ENCODE peak calls at places on chromosomes 4 and X, in seven cellular contexts. One of them, this sample, is unnamed.

GRCh38 chr4:32025840-32026459 is 1305.8 kb downstream of the PCDH7 start:
- DNase-seq in mesenchymal stem cell: peak; percentile 33
- DNase-seq in OCI-LY7: no peak
- DNase-seq in ascending aorta: no peak
- DNase-seq in thoracic aorta: no peak
- DNase-seq in CD4-positive, CD25-positive, alpha-beta regulatory T cell: no peak
- DNase-seq in esophagus muscularis mucosa: no peak
- DNase-seq in this sample: no peak

GRCh38 chr4:56764775-56765174 is 56.7 kb downstream of the SPINK2 start:
- DNase-seq in mesenchymal stem cell: no peak
- DNase-seq in OCI-LY7: no peak
- DNase-seq in ascending aorta: no peak
- DNase-seq in thoracic aorta: no peak
- DNase-seq in CD4-positive, CD25-positive, alpha-beta regulatory T cell: no peak
- DNase-seq in esophagus muscularis mucosa: no peak
- DNase-seq in this sample: no peak

GRCh38 chrX:70826715-70827114 is 81.8 kb downstream of the TEX11 start:
- DNase-seq in mesenchymal stem cell: no peak
- DNase-seq in OCI-LY7: no peak
- DNase-seq in ascending aorta: no peak
- DNase-seq in thoracic aorta: no peak
- DNase-seq in CD4-positive, CD25-positive, alpha-beta regulatory T cell: no peak
- DNase-seq in esophagus muscularis mucosa: no peak
- DNase-seq in this sample: no peak

GRCh38 chr4:157854819-157855218 is 318.0 kb downstream of the GASK1B start:
- DNase-seq in mesenchymal stem cell: no peak
- DNase-seq in OCI-LY7: no peak
- DNase-seq in ascending aorta: no peak
- DNase-seq in thoracic aorta: no peak
- DNase-seq in CD4-positive, CD25-positive, alpha-beta regulatory T cell: no peak
- DNase-seq in esophagus muscularis mucosa: no peak
- DNase-seq in this sample: no peak

GRCh38 chr4:133146574-133147198 is 2.4 kb upstream of the PCDH10 start:
- DNase-seq in mesenchymal stem cell: peak; percentile 77
- DNase-seq in OCI-LY7: no peak
- DNase-seq in ascending aorta: no peak
- DNase-seq in thoracic aorta: no peak
- DNase-seq in CD4-positive, CD25-positive, alpha-beta regulatory T cell: no peak
- DNase-seq in esophagus muscularis mucosa: no peak
- DNase-seq in this sample: no peak

GRCh38 chr4:41866799-41867677 is 68.2 kb upstream of the TMEM33 start:
- DNase-seq in mesenchymal stem cell: no peak
- DNase-seq in OCI-LY7: no peak
- DNase-seq in ascending aorta: no peak
- DNase-seq in thoracic aorta: no peak
- DNase-seq in CD4-positive, CD25-positive, alpha-beta regulatory T cell: no peak
- DNase-seq in esophagus muscularis mucosa: no peak
- DNase-seq in this sample: peak; percentile 50

GRCh38 chr4:74095482-74095881 is 3.5 kb downstream of the CXCL2 start:
- DNase-seq in mesenchymal stem cell: peak; percentile 30
- DNase-seq in OCI-LY7: no peak
- DNase-seq in ascending aorta: no peak
- DNase-seq in thoracic aorta: no peak
- DNase-seq in CD4-positive, CD25-positive, alpha-beta regulatory T cell: no peak
- DNase-seq in esophagus muscularis mucosa: no peak
- DNase-seq in this sample: peak; percentile 42

GRCh38 chrX:47796433-47796906 is 40.2 kb upstream of the ZNF81 start:
- DNase-seq in mesenchymal stem cell: peak; percentile 46
- DNase-seq in OCI-LY7: no peak
- DNase-seq in ascending aorta: no peak
- DNase-seq in thoracic aorta: no peak
- DNase-seq in CD4-positive, CD25-positive, alpha-beta regulatory T cell: no peak
- DNase-seq in esophagus muscularis mucosa: no peak
- DNase-seq in this sample: no peak

GRCh38 chr4:103018391-103019318 is 850 bp downstream of the SLC9B1 start:
- DNase-seq in mesenchymal stem cell: no peak
- DNase-seq in OCI-LY7: peak; percentile 7
- DNase-seq in ascending aorta: no peak
- DNase-seq in thoracic aorta: no peak
- DNase-seq in CD4-positive, CD25-positive, alpha-beta regulatory T cell: no peak
- DNase-seq in esophagus muscularis mucosa: no peak
- DNase-seq in this sample: no peak

GRCh38 chrX:1945879-1946278 is 331.0 kb downstream of the ASMT start:
- DNase-seq in mesenchymal stem cell: no peak
- DNase-seq in OCI-LY7: no peak
- DNase-seq in ascending aorta: no peak
- DNase-seq in thoracic aorta: no peak
- DNase-seq in CD4-positive, CD25-positive, alpha-beta regulatory T cell: no peak
- DNase-seq in esophagus muscularis mucosa: no peak
- DNase-seq in this sample: no peak

GRCh38 chrX:78769356-78769755 is 21.8 kb downstream of the LPAR4 start:
- DNase-seq in mesenchymal stem cell: no peak
- DNase-seq in OCI-LY7: no peak
- DNase-seq in ascending aorta: no peak
- DNase-seq in thoracic aorta: no peak
- DNase-seq in CD4-positive, CD25-positive, alpha-beta regulatory T cell: no peak
- DNase-seq in esophagus muscularis mucosa: no peak
- DNase-seq in this sample: no peak

GRCh38 chr4:156329779-156330178 is 376.1 kb upstream of the CTSO start:
- DNase-seq in mesenchymal stem cell: no peak
- DNase-seq in OCI-LY7: no peak
- DNase-seq in ascending aorta: no peak
- DNase-seq in thoracic aorta: no peak
- DNase-seq in CD4-positive, CD25-positive, alpha-beta regulatory T cell: no peak
- DNase-seq in esophagus muscularis mucosa: no peak
- DNase-seq in this sample: no peak

GRCh38 chrX:107978707-107979307 is 3.4 kb downstream of the TEX13B start:
- DNase-seq in mesenchymal stem cell: peak; percentile 37
- DNase-seq in OCI-LY7: peak; percentile 5
- DNase-seq in ascending aorta: no peak
- DNase-seq in thoracic aorta: no peak
- DNase-seq in CD4-positive, CD25-positive, alpha-beta regulatory T cell: no peak
- DNase-seq in esophagus muscularis mucosa: no peak
- DNase-seq in this sample: no peak

GRCh38 chr4:120977435-120977997 is 55.0 kb upstream of the PRDM5 start:
- DNase-seq in mesenchymal stem cell: peak; percentile 57
- DNase-seq in OCI-LY7: peak; percentile 70
- DNase-seq in ascending aorta: no peak
- DNase-seq in thoracic aorta: no peak
- DNase-seq in CD4-positive, CD25-positive, alpha-beta regulatory T cell: no peak
- DNase-seq in esophagus muscularis mucosa: no peak
- DNase-seq in this sample: no peak

GRCh38 chr4:97367878-97368277 is 775.4 kb downstream of the STPG2 start:
- DNase-seq in mesenchymal stem cell: no peak
- DNase-seq in OCI-LY7: no peak
- DNase-seq in ascending aorta: no peak
- DNase-seq in thoracic aorta: no peak
- DNase-seq in CD4-positive, CD25-positive, alpha-beta regulatory T cell: no peak
- DNase-seq in esophagus muscularis mucosa: no peak
- DNase-seq in this sample: no peak

GRCh38 chr4:2537011-2537830 is 774 bp downstream of the FAM193A start:
- DNase-seq in mesenchymal stem cell: peak; percentile 43
- DNase-seq in OCI-LY7: peak; percentile 60
- DNase-seq in ascending aorta: no peak
- DNase-seq in thoracic aorta: no peak
- DNase-seq in CD4-positive, CD25-positive, alpha-beta regulatory T cell: peak; percentile 58
- DNase-seq in esophagus muscularis mucosa: no peak
- DNase-seq in this sample: peak; percentile 63

GRCh38 chrX:17986440-17986839 is 125.3 kb upstream of the RAI2 start:
- DNase-seq in mesenchymal stem cell: no peak
- DNase-seq in OCI-LY7: no peak
- DNase-seq in ascending aorta: no peak
- DNase-seq in thoracic aorta: no peak
- DNase-seq in CD4-positive, CD25-positive, alpha-beta regulatory T cell: no peak
- DNase-seq in esophagus muscularis mucosa: no peak
- DNase-seq in this sample: no peak

GRCh38 chr4:100816646-100817045 is 298.8 kb upstream of the EMCN start:
- DNase-seq in mesenchymal stem cell: peak; percentile 17
- DNase-seq in OCI-LY7: no peak
- DNase-seq in ascending aorta: no peak
- DNase-seq in thoracic aorta: no peak
- DNase-seq in CD4-positive, CD25-positive, alpha-beta regulatory T cell: no peak
- DNase-seq in esophagus muscularis mucosa: no peak
- DNase-seq in this sample: no peak

GRCh38 chr4:85595796-85596559 is 121.0 kb downstream of the ARHGAP24 start:
- DNase-seq in mesenchymal stem cell: no peak
- DNase-seq in OCI-LY7: no peak
- DNase-seq in ascending aorta: no peak
- DNase-seq in thoracic aorta: no peak
- DNase-seq in CD4-positive, CD25-positive, alpha-beta regulatory T cell: no peak
- DNase-seq in esophagus muscularis mucosa: no peak
- DNase-seq in this sample: no peak

GRCh38 chrX:47177079-47177478 is 16.6 kb upstream of the UBA1 start:
- DNase-seq in mesenchymal stem cell: no peak
- DNase-seq in OCI-LY7: no peak
- DNase-seq in ascending aorta: no peak
- DNase-seq in thoracic aorta: no peak
- DNase-seq in CD4-positive, CD25-positive, alpha-beta regulatory T cell: no peak
- DNase-seq in esophagus muscularis mucosa: no peak
- DNase-seq in this sample: no peak

GRCh38 chr4:9918475-9918874 is 102.8 kb downstream of the SLC2A9 start:
- DNase-seq in mesenchymal stem cell: no peak
- DNase-seq in OCI-LY7: no peak
- DNase-seq in ascending aorta: no peak
- DNase-seq in thoracic aorta: no peak
- DNase-seq in CD4-positive, CD25-positive, alpha-beta regulatory T cell: no peak
- DNase-seq in esophagus muscularis mucosa: no peak
- DNase-seq in this sample: no peak

GRCh38 chr4:77188498-77189187 is 31.6 kb downstream of the CCNG2 start:
- DNase-seq in mesenchymal stem cell: no peak
- DNase-seq in OCI-LY7: no peak
- DNase-seq in ascending aorta: no peak
- DNase-seq in thoracic aorta: no peak
- DNase-seq in CD4-positive, CD25-positive, alpha-beta regulatory T cell: no peak
- DNase-seq in esophagus muscularis mucosa: no peak
- DNase-seq in this sample: no peak

GRCh38 chr4:35538807-35539206 is 705.5 kb downstream of the ARAP2 start:
- DNase-seq in mesenchymal stem cell: peak; percentile 75
- DNase-seq in OCI-LY7: no peak
- DNase-seq in ascending aorta: no peak
- DNase-seq in thoracic aorta: no peak
- DNase-seq in CD4-positive, CD25-positive, alpha-beta regulatory T cell: no peak
- DNase-seq in esophagus muscularis mucosa: no peak
- DNase-seq in this sample: no peak

GRCh38 chrX:119654112-119654531 is 38.8 kb downstream of the SEPTIN6 start:
- DNase-seq in mesenchymal stem cell: peak; percentile 86
- DNase-seq in OCI-LY7: no peak
- DNase-seq in ascending aorta: no peak
- DNase-seq in thoracic aorta: no peak
- DNase-seq in CD4-positive, CD25-positive, alpha-beta regulatory T cell: no peak
- DNase-seq in esophagus muscularis mucosa: no peak
- DNase-seq in this sample: no peak

GRCh38 chr4:185524888-185525863 is 10.1 kb downstream of the PDLIM3 start:
- DNase-seq in mesenchymal stem cell: peak; percentile 36
- DNase-seq in OCI-LY7: no peak
- DNase-seq in ascending aorta: no peak
- DNase-seq in thoracic aorta: no peak
- DNase-seq in CD4-positive, CD25-positive, alpha-beta regulatory T cell: no peak
- DNase-seq in esophagus muscularis mucosa: no peak
- DNase-seq in this sample: no peak

GRCh38 chr4:61995717-61996337 is 795.7 kb downstream of the ADGRL3 start:
- DNase-seq in mesenchymal stem cell: no peak
- DNase-seq in OCI-LY7: no peak
- DNase-seq in ascending aorta: no peak
- DNase-seq in thoracic aorta: no peak
- DNase-seq in CD4-positive, CD25-positive, alpha-beta regulatory T cell: no peak
- DNase-seq in esophagus muscularis mucosa: no peak
- DNase-seq in this sample: no peak

GRCh38 chr4:53563824-53564223 is 27.5 kb downstream of the LNX1 start:
- DNase-seq in mesenchymal stem cell: peak; percentile 82
- DNase-seq in OCI-LY7: no peak
- DNase-seq in ascending aorta: no peak
- DNase-seq in thoracic aorta: no peak
- DNase-seq in CD4-positive, CD25-positive, alpha-beta regulatory T cell: no peak
- DNase-seq in esophagus muscularis mucosa: no peak
- DNase-seq in this sample: no peak

GRCh38 chr4:182716207-182716606 is 201.0 kb downstream of the DCTD start:
- DNase-seq in mesenchymal stem cell: no peak
- DNase-seq in OCI-LY7: no peak
- DNase-seq in ascending aorta: no peak
- DNase-seq in thoracic aorta: no peak
- DNase-seq in CD4-positive, CD25-positive, alpha-beta regulatory T cell: no peak
- DNase-seq in esophagus muscularis mucosa: no peak
- DNase-seq in this sample: no peak
- H3K4me3 ChIP-seq in mesenchymal stem cell: no peak overlapping the region
- H3K4me3 ChIP-seq in OCI-LY7: no peak overlapping the region
- H3K4me3 ChIP-seq in ascending aorta: no peak overlapping the region
- H3K4me3 ChIP-seq in thoracic aorta: no peak overlapping the region
- H3K4me3 ChIP-seq in CD4-positive, CD25-positive, alpha-beta regulatory T cell: no peak overlapping the region
- H3K4me3 ChIP-seq in esophagus muscularis mucosa: no peak overlapping the region
- H3K4me3 ChIP-seq in this sample: no peak overlapping the region

DNA sequence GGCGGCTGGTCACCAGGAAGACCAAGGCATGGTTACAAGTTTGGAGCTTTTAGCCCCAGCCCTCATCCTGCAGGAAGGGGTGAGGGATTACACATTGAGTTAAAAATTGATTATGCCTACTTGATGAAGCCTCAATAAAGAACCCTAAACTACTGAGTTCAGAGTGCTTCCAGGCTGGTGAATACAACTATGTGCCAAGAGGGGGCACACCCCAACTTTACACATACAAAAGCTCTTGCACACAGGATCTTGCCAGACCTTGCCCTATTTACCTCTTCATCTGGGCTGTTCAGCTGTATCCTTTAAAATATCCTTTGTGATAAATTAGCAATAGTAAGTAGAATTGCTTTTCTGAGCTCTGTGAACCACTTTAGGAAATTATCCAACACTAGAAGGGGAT is 489.3 kb downstream of the INPP4B start:
- DNase-seq in mesenchymal stem cell: no peak
- DNase-seq in OCI-LY7: no peak
- DNase-seq in ascending aorta: no peak
- DNase-seq in thoracic aorta: no peak
- DNase-seq in CD4-positive, CD25-positive, alpha-beta regulatory T cell: peak; percentile 22
- DNase-seq in esophagus muscularis mucosa: no peak
- DNase-seq in this sample: no peak
- H3K4me1 ChIP-seq in mesenchymal stem cell: peaks cover 2% of the 10 kb centered on the region
- H3K4me1 ChIP-seq in OCI-LY7: no peaks in the 10 kb centered on the region
- H3K4me1 ChIP-seq in ascending aorta: peaks cover 8% of the 10 kb centered on the region
- H3K4me1 ChIP-seq in thoracic aorta: peaks cover 32% of the 10 kb centered on the region
- H3K4me1 ChIP-seq in CD4-positive, CD25-positive, alpha-beta regulatory T cell: peaks cover 66% of the 10 kb centered on the region
- H3K4me1 ChIP-seq in esophagus muscularis mucosa: peaks cover 37% of the 10 kb centered on the region
- H3K4me1 ChIP-seq in this sample: no peaks in the 10 kb centered on the region

GRCh38 chr4:5712931-5713330 is 1.9 kb downstream of the EVC start:
- DNase-seq in mesenchymal stem cell: no peak
- DNase-seq in OCI-LY7: no peak
- DNase-seq in ascending aorta: no peak
- DNase-seq in thoracic aorta: no peak
- DNase-seq in CD4-positive, CD25-positive, alpha-beta regulatory T cell: no peak
- DNase-seq in esophagus muscularis mucosa: no peak
- DNase-seq in this sample: no peak
- H3K4me3 ChIP-seq in mesenchymal stem cell: peak overlapping the region; percentile 88
- H3K4me3 ChIP-seq in OCI-LY7: no peak overlapping the region
- H3K4me3 ChIP-seq in ascending aorta: peak overlapping the region; percentile 87
- H3K4me3 ChIP-seq in thoracic aorta: no peak overlapping the region
- H3K4me3 ChIP-seq in CD4-positive, CD25-positive, alpha-beta regulatory T cell: no peak overlapping the region
- H3K4me3 ChIP-seq in esophagus muscularis mucosa: no peak overlapping the region
- H3K4me3 ChIP-seq in this sample: no peak overlapping the region

DNA sequence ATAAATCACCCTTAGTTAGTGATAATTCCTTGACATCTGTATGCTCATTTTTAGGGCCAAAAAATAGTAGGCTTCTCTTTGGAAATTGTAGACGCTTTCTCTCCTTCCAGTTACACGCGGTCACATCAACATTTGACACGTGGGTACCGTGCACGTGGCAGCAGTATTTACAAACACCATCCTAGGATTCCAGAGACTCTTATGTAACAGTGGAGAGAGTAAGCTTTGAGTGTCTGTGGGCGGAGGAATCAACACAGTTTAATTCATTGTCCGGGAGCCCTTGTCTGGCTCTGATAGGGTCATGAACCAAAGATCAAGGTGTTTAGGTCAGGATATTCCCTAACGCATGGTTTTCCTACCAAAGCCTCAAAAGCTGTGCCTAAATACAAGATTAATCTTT is 12.2 kb downstream of the TET2 start:
- DNase-seq in mesenchymal stem cell: peak; percentile 69
- DNase-seq in OCI-LY7: no peak
- DNase-seq in ascending aorta: no peak
- DNase-seq in thoracic aorta: no peak
- DNase-seq in CD4-positive, CD25-positive, alpha-beta regulatory T cell: no peak
- DNase-seq in esophagus muscularis mucosa: no peak
- DNase-seq in this sample: peak; percentile 44
- H3K4me1 ChIP-seq in mesenchymal stem cell: peaks cover 4% of the 10 kb centered on the region
- H3K4me1 ChIP-seq in OCI-LY7: no peaks in the 10 kb centered on the region
- H3K4me1 ChIP-seq in ascending aorta: no peaks in the 10 kb centered on the region
- H3K4me1 ChIP-seq in thoracic aorta: peaks cover 11% of the 10 kb centered on the region
- H3K4me1 ChIP-seq in CD4-positive, CD25-positive, alpha-beta regulatory T cell: peaks cover 4% of the 10 kb centered on the region
- H3K4me1 ChIP-seq in esophagus muscularis mucosa: peaks cover 26% of the 10 kb centered on the region
- H3K4me1 ChIP-seq in this sample: no peaks in the 10 kb centered on the region

This sample was measured in left lung.